ENCODE peak calls at places on chromosomes 1 and 21, in six cellular contexts. A is GM23248, S is T-helper 17 cell, P is fibroblast of the conjunctiva, R is aorta, J is A549. O is an unnamed sample.

GRCh38 chr1:211610779-211611556 is 32.0 kb upstream of the SLC30A1 start:
- DNase-seq in A (peak; percentile 80), S (no peak), P (peak; percentile 42), R (peak; percentile 81), J (no peak), O (no peak)

GRCh38 chr1:160625725-160626498 is 20.9 kb downstream of the SLAMF1 start:
- DNase-seq in A (no peak), S (no peak), P (no peak), R (no peak), J (no peak), O (no peak)

GRCh38 chr1:110102081-110102480 is 10.2 kb upstream of the UBL4B start:
- DNase-seq in A (no peak), S (no peak), P (no peak), R (no peak), J (no peak), O (no peak)

GRCh38 chr1:27341525-27342252 is at the start of gene SYTL1:
- DNase-seq in A (peak; percentile 82), S (peak; percentile 45), P (no peak), R (no peak), J (peak; percentile 56), O (no peak)

GRCh38 chr21:42787613-42788012 is 91.7 kb downstream of the WDR4 start:
- DNase-seq in A (no peak), S (no peak), P (no peak), R (no peak), J (no peak), O (no peak)

GRCh38 chr21:31425158-31425557 is 81.1 kb upstream of the TIAM1 start:
- DNase-seq in A (no peak), S (no peak), P (no peak), R (no peak), J (no peak), O (no peak)

GRCh38 chr1:106717561-106717960 is 338.9 kb upstream of the PRMT6 start:
- DNase-seq in A (peak; percentile 44), S (no peak), P (no peak), R (no peak), J (no peak), O (no peak)

GRCh38 chr1:156652131-156652991 is 10.4 kb downstream of the BCAN start:
- DNase-seq in A (peak; percentile 74), S (no peak), P (no peak), R (no peak), J (no peak), O (peak; percentile 44)

GRCh38 chr1:209674957-209675566 is at the start of gene G0S2:
- DNase-seq in A (peak; percentile 64), S (no peak), P (peak; percentile 49), R (peak; percentile 84), J (no peak), O (peak; percentile 91)

GRCh38 chr1:109133815-109134214 is 19.9 kb downstream of the ELAPOR1 start:
- DNase-seq in A (peak; percentile 11), S (no peak), P (no peak), R (peak; percentile 53), J (no peak), O (no peak)

GRCh38 chr21:45014747-45015468 is 59.5 kb upstream of the ADARB1 start:
- DNase-seq in A (no peak), S (peak; percentile 4), P (no peak), R (no peak), J (no peak), O (no peak)

GRCh38 chr1:150484431-150484830 is 2.8 kb upstream of the TARS2 start:
- DNase-seq in A (peak; percentile 87), S (no peak), P (no peak), R (no peak), J (no peak), O (no peak)

GRCh38 chr1:160519542-160520435 is 3.3 kb downstream of the SLAMF6 start:
- DNase-seq in A (no peak), S (no peak), P (no peak), R (no peak), J (peak; percentile 23), O (no peak)

GRCh38 chr1:24586970-24587820 is 31.3 kb downstream of the NCMAP start:
- DNase-seq in A (peak; percentile 72), S (no peak), P (peak; percentile 43), R (no peak), J (peak; percentile 49), O (peak; percentile 53)

GRCh38 chr1:19273106-19273843 is 15.3 kb downstream of the AKR7A3 start:
- DNase-seq in A (no peak), S (no peak), P (no peak), R (no peak), J (no peak), O (no peak)

GRCh38 chr1:71561729-71562128 is 480.9 kb upstream of the ZRANB2 start:
- DNase-seq in A (peak; percentile 79), S (no peak), P (peak; percentile 23), R (no peak), J (no peak), O (no peak)

O was measured in testis.